ENCODE peak calls at places on chromosomes 16 and 17, in eight cellular contexts. X is A549; U is Panc1; B is adrenal gland; D is HFF-Myc; O is fibroblast of mammary gland; Z is Jurkat, Clone E6-1; E is neuronal stem cell. A is an unnamed sample.

GRCh38 chr16:85437161-85438052 is 175.7 kb upstream of the GSE1 start:
- DNase-seq in X (no peak), U (no peak), B (no peak), D (no peak), O (no peak), Z (no peak), E (no peak), A (peak; percentile 17)

GRCh38 chr17:61225178-61225577 is 174.5 kb upstream of the TBX2 start:
- DNase-seq in X (no peak), U (no peak), B (no peak), D (no peak), O (no peak), Z (no peak), E (no peak), A (no peak)

GRCh38 chr17:67602974-67603373 is 114.8 kb upstream of the NOL11 start:
- DNase-seq in X (peak; percentile 58), U (peak; percentile 13), B (peak; percentile 29), D (no peak), O (peak; percentile 65), Z (peak; percentile 42), E (peak; percentile 27), A (peak; percentile 57)

GRCh38 chr17:14903810-14904209 is 361.3 kb downstream of the PMP22 start:
- DNase-seq in X (no peak), U (no peak), B (no peak), D (no peak), O (no peak), Z (no peak), E (no peak), A (peak; percentile 16)

GRCh38 chr16:47905771-47906170 is 250.0 kb downstream of the ABCC12 start:
- DNase-seq in X (no peak), U (no peak), B (no peak), D (no peak), O (peak; percentile 8), Z (no peak), E (no peak), A (no peak)

GRCh38 chr17:73566905-73567782 is 77.1 kb downstream of the SDK2 start:
- DNase-seq in X (no peak), U (no peak), B (no peak), D (no peak), O (no peak), Z (peak; percentile 58), E (no peak), A (no peak)

GRCh38 chr17:43092891-43093290 is 32.3 kb downstream of the BRCA1 start:
- DNase-seq in X (no peak), U (no peak), B (no peak), D (no peak), O (peak; percentile 88), Z (no peak), E (no peak), A (peak; percentile 29)

GRCh38 chr17:58693751-58694150 is 1.3 kb downstream of the RAD51C start:
- DNase-seq in X (no peak), U (no peak), B (no peak), D (no peak), O (no peak), Z (no peak), E (no peak), A (peak; percentile 9)

GRCh38 chr16:26197707-26198106 is 505.9 kb downstream of the HS3ST4 start:
- DNase-seq in X (no peak), U (no peak), B (no peak), D (no peak), O (no peak), Z (no peak), E (no peak), A (no peak)

GRCh38 chr16:9415588-9415987 is 324.1 kb downstream of the HAPSTR1 start:
- DNase-seq in X (no peak), U (no peak), B (no peak), D (no peak), O (no peak), Z (no peak), E (no peak), A (no peak)

GRCh38 chr16:4309102-4309832 is 6.6 kb upstream of the GLIS2 start:
- DNase-seq in X (no peak), U (no peak), B (no peak), D (no peak), O (no peak), Z (no peak), E (no peak), A (no peak)

GRCh38 chr17:39027037-39027436 is 59.8 kb upstream of the FBXO47 start:
- DNase-seq in X (peak; percentile 40), U (no peak), B (peak; percentile 46), D (no peak), O (peak; percentile 14), Z (no peak), E (no peak), A (peak; percentile 26)

GRCh38 chr17:43917348-43918025 is 10.2 kb upstream of the MPP2 start:
- DNase-seq in X (no peak), U (no peak), B (peak; percentile 30), D (no peak), O (peak; percentile 27), Z (no peak), E (no peak), A (peak; percentile 19)

GRCh38 chr16:77555101-77555500 is 120.3 kb upstream of the ADAMTS18 start:
- DNase-seq in X (no peak), U (no peak), B (no peak), D (no peak), O (no peak), Z (no peak), E (no peak), A (no peak)

GRCh38 chr17:57892146-57892819 is 42.4 kb upstream of the MRPS23 start:
- DNase-seq in X (peak; percentile 92), U (peak; percentile 61), B (peak; percentile 89), D (no peak), O (peak; percentile 88), Z (peak; percentile 50), E (peak; percentile 83), A (peak; percentile 95)

GRCh38 chr16:77789085-77789611 is 784 bp downstream of the VAT1L start:
- DNase-seq in X (no peak), U (no peak), B (no peak), D (no peak), O (no peak), Z (no peak), E (no peak), A (no peak)

GRCh38 chr16:81684901-81685300 is 94.2 kb upstream of the PLCG2 start:
- DNase-seq in X (no peak), U (no peak), B (no peak), D (no peak), O (no peak), Z (no peak), E (no peak), A (no peak)

GRCh38 chr16:17556276-17557052 is 85.7 kb upstream of the XYLT1 start:
- DNase-seq in X (peak; percentile 13), U (peak; percentile 25), B (no peak), D (no peak), O (peak; percentile 44), Z (no peak), E (peak; percentile 26), A (peak; percentile 36)

GRCh38 chr17:77459018-77459755 is 318.4 kb downstream of the SEC14L1 start:
- DNase-seq in X (no peak), U (no peak), B (no peak), D (no peak), O (no peak), Z (no peak), E (no peak), A (no peak)

GRCh38 chr17:4735825-4736651 is 3.6 kb upstream of the ZMYND15 start:
- DNase-seq in X (no peak), U (no peak), B (peak; percentile 50), D (no peak), O (no peak), Z (no peak), E (no peak), A (peak; percentile 74)

GRCh38 chr16:2157480-2158261 is 2.1 kb downstream of the TRAF7 start:
- DNase-seq in X (no peak), U (no peak), B (no peak), D (no peak), O (peak; percentile 42), Z (no peak), E (no peak), A (no peak)

GRCh38 chr16:54462766-54463165 is 176.2 kb upstream of the IRX3 start:
- DNase-seq in X (no peak), U (no peak), B (no peak), D (no peak), O (peak; percentile 48), Z (no peak), E (no peak), A (peak; percentile 14)

GRCh38 chr17:8887834-8888703 is 20.6 kb upstream of the PIK3R6 start:
- DNase-seq in X (peak; percentile 69), U (no peak), B (peak; percentile 87), D (peak; percentile 17), O (peak; percentile 49), Z (no peak), E (peak; percentile 52), A (no peak)

GRCh38 chr17:869567-870530 is 87.7 kb downstream of the MRM3 start:
- DNase-seq in X (peak; percentile 58), U (no peak), B (peak; percentile 51), D (no peak), O (peak; percentile 88), Z (no peak), E (no peak), A (peak; percentile 83)

GRCh38 chr17:75590314-75590761 is 2.7 kb downstream of the MYO15B start:
- DNase-seq in X (no peak), U (no peak), B (no peak), D (no peak), O (no peak), Z (no peak), E (no peak), A (no peak)

GRCh38 chr16:56303066-56303705 is 111.9 kb downstream of the GNAO1 start:
- DNase-seq in X (no peak), U (no peak), B (no peak), D (no peak), O (no peak), Z (no peak), E (no peak), A (no peak)
- H3K4me3 ChIP-seq in X (no peak overlapping the region), U (no peak overlapping the region), B (no peak overlapping the region), D (no peak overlapping the region), O (no peak overlapping the region), Z (no peak overlapping the region), E (no peak overlapping the region), A (no peak overlapping the region)

DNA sequence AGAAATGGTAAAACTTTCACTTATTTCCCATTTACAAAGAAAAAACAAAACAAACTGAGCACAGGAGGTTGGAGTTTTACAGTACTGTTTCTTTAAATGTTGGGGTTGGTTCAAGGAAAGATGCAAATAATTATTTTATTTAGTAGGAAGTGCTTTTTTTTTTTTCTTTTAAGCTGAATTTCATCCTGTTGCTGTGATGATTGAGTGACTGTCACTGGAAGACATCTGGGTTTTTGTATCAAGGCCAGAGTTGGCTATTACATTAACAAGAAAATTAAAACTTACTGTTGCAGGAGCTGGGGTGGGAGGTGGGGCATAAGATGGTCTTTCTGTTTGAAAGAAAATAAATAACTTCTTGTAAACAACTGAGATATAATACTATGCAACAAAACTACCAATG is 2.3 kb downstream of the SMARCE1 start:
- DNase-seq in X (no peak), U (no peak), B (no peak), D (no peak), O (no peak), Z (no peak), E (no peak), A (no peak)
- H3K4me3 ChIP-seq in X (no peak overlapping the region), U (no peak overlapping the region), B (no peak overlapping the region), D (no peak overlapping the region), O (no peak overlapping the region), Z (no peak overlapping the region), E (no peak overlapping the region), A (no peak overlapping the region)

GRCh38 chr16:23369416-23369815 is 67.3 kb downstream of the SCNN1B start:
- DNase-seq in X (no peak), U (no peak), B (no peak), D (no peak), O (no peak), Z (no peak), E (no peak), A (no peak)
- H3K4me3 ChIP-seq in X (no peak overlapping the region), U (no peak overlapping the region), B (no peak overlapping the region), D (no peak overlapping the region), O (no peak overlapping the region), Z (no peak overlapping the region), E (no peak overlapping the region), A (no peak overlapping the region)

GRCh38 chr16:16118337-16118736 is 105.0 kb downstream of the ABCC6 start:
- DNase-seq in X (no peak), U (no peak), B (no peak), D (no peak), O (no peak), Z (no peak), E (no peak), A (no peak)
- H3K4me3 ChIP-seq in X (no peak overlapping the region), U (no peak overlapping the region), B (no peak overlapping the region), D (no peak overlapping the region), O (no peak overlapping the region), Z (no peak overlapping the region), E (no peak overlapping the region), A (no peak overlapping the region)